ENCODE peak calls at places on chromosomes 4 and X, in seven cellular contexts. U, D, G, S, H, E and J are unnamed samples.

GRCh38 chr4:9969526-9970398 is 51.5 kb downstream of the SLC2A9 start:
- DNase-seq in G (no peak), S (no peak), D (no peak), H (no peak), E (peak; percentile 9), U (no peak), J (no peak)

GRCh38 chrX:139194571-139195280 is 335.8 kb upstream of the F9 start:
- DNase-seq in S (no peak), H (peak; percentile 48), U (no peak), E (no peak), D (no peak), G (no peak), J (peak; percentile 31)

GRCh38 chr4:145736241-145736831 is 56.4 kb downstream of the C4orf51 start:
- DNase-seq in D (peak; percentile 74), U (no peak), G (no peak), H (no peak), S (peak; percentile 27), E (no peak), J (no peak)

GRCh38 chr4:38605794-38606586 is 58.0 kb upstream of the KLF3 start:
- DNase-seq in G (no peak), D (no peak), E (no peak), H (peak; percentile 34), U (no peak), S (no peak), J (peak; percentile 48)

GRCh38 chr4:95638920-95639501 is 90.2 kb upstream of the UNC5C start:
- DNase-seq in H (peak; percentile 9), G (no peak), E (no peak), D (no peak), S (no peak), U (no peak), J (no peak)

GRCh38 chr4:131584587-131584986 is 1564.5 kb upstream of the PCDH10 start:
- DNase-seq in S (no peak), H (peak; percentile 99), D (no peak), U (no peak), G (no peak), E (no peak), J (no peak)

GRCh38 chr4:156053174-156053573 is 99.5 kb upstream of the CTSO start:
- DNase-seq in H (peak; percentile 98), G (no peak), S (no peak), U (no peak), E (no peak), D (no peak), J (no peak)

GRCh38 chr4:142631836-142632235 is 214.3 kb downstream of the INPP4B start:
- DNase-seq in E (no peak), H (no peak), D (no peak), U (no peak), G (no peak), S (no peak), J (no peak)

GRCh38 chrX:23904096-23904495 is 3.6 kb downstream of the APOO start:
- DNase-seq in G (no peak), E (no peak), U (no peak), H (peak; percentile 49), S (no peak), D (no peak), J (no peak)

GRCh38 chr4:112112590-112113170 is 32.6 kb upstream of the FAM241A start:
- DNase-seq in D (no peak), S (no peak), G (no peak), U (no peak), H (no peak), E (no peak), J (no peak)

GRCh38 chr4:47053485-47053884 is 22.1 kb downstream of the GABRB1 start:
- DNase-seq in G (no peak), U (no peak), S (no peak), D (no peak), H (no peak), E (no peak), J (no peak)

GRCh38 chr4:105990933-105991332 is 95.7 kb downstream of the NPNT start:
- DNase-seq in E (no peak), S (peak; percentile 85), U (peak; percentile 32), H (peak; percentile 96), G (no peak), D (peak; percentile 62), J (no peak)

GRCh38 chr4:90357117-90357710 is 230.0 kb downstream of the CCSER1 start:
- DNase-seq in D (no peak), S (no peak), G (no peak), H (peak; percentile 71), E (no peak), U (no peak), J (peak; percentile 22)

GRCh38 chr4:26175905-26176304 is 144.9 kb upstream of the RBPJ start:
- DNase-seq in G (no peak), H (no peak), D (no peak), E (no peak), S (no peak), U (no peak), J (no peak)

GRCh38 chr4:95847908-95848468 is 8.1 kb downstream of the PDHA2 start:
- DNase-seq in D (no peak), H (no peak), S (no peak), U (no peak), E (no peak), G (no peak), J (no peak)

GRCh38 chr4:8835521-8836365 is 35.9 kb downstream of the HMX1 start:
- DNase-seq in E (no peak), G (no peak), D (peak; percentile 5), H (no peak), U (no peak), S (no peak), J (no peak)

GRCh38 chr4:152920768-152921167 is 15.4 kb upstream of the FHDC1 start:
- DNase-seq in U (no peak), H (no peak), S (no peak), D (no peak), E (no peak), G (no peak), J (no peak)

GRCh38 chr4:87614292-87614890 is 6.1 kb downstream of the DSPP start:
- DNase-seq in G (no peak), U (no peak), S (no peak), E (no peak), H (no peak), D (no peak), J (no peak)

GRCh38 chrX:10156199-10157031 is at the start of gene CLCN4:
- DNase-seq in S (peak; percentile 63), E (no peak), D (peak; percentile 57), G (no peak), U (peak; percentile 75), H (no peak), J (peak; percentile 16)

GRCh38 chrX:48514126-48514806 is 5.5 kb downstream of the PORCN start:
- DNase-seq in G (no peak), H (peak; percentile 70), D (no peak), S (no peak), U (no peak), E (no peak), J (no peak)

GRCh38 chr4:83320548-83320947 is 14.1 kb downstream of the HPSE start:
- DNase-seq in H (peak; percentile 54), E (peak; percentile 18), S (peak; percentile 53), U (peak; percentile 18), D (peak; percentile 74), G (no peak), J (no peak)

GRCh38 chr4:148215202-148215601 is 227.0 kb downstream of the NR3C2 start:
- DNase-seq in E (no peak), D (no peak), G (no peak), H (no peak), S (no peak), U (no peak), J (no peak)

GRCh38 chrX:30649859-30650258 is 3.4 kb upstream of the GK start:
- DNase-seq in D (no peak), U (no peak), E (peak; percentile 17), G (no peak), S (no peak), H (peak; percentile 76), J (no peak)

GRCh38 chrX:130086414-130087207 is 23.7 kb downstream of the ELF4 start:
- DNase-seq in E (peak; percentile 85), U (no peak), G (no peak), S (no peak), D (no peak), H (no peak), J (no peak)

GRCh38 chr4:19791422-19792113 is 460.1 kb upstream of the SLIT2 start:
- DNase-seq in U (no peak), D (no peak), H (peak; percentile 20), E (no peak), S (no peak), G (no peak), J (no peak)

GRCh38 chrX:672931-673330 is 42.3 kb downstream of the SHOX start:
- DNase-seq in S (no peak), D (no peak), E (no peak), G (no peak), U (no peak), H (no peak), J (no peak)

GRCh38 chrX:17374619-17375360 is at the start of gene NHS:
- DNase-seq in S (peak; percentile 62), G (no peak), U (peak; percentile 12), E (no peak), D (peak; percentile 63), H (peak; percentile 85), J (peak; percentile 34)

GRCh38 chrX:15254852-15255251 is 15.0 kb downstream of the ASB9 start:
- DNase-seq in E (no peak), D (no peak), G (no peak), H (no peak), S (no peak), U (no peak), J (no peak)

GRCh38 chrX:48467331-48467761 is 2.7 kb downstream of the SLC38A5 start:
- DNase-seq in U (no peak), S (no peak), H (no peak), E (no peak), D (no peak), G (no peak), J (no peak)

GRCh38 chr4:6225469-6225868 is 25.1 kb upstream of the JAKMIP1 start:
- DNase-seq in U (no peak), E (peak; percentile 41), S (no peak), H (peak; percentile 9), D (peak; percentile 13), G (no peak), J (no peak)